ENCODE peak calls at places on chromosomes 12 and 14, in four cellular contexts. U is GM13977; H is HEK293T; J is stimulated activated CD8-positive, alpha-beta memory T cell treated with anti-CD3 and anti-CD28 coated beads, Interleukin-12 subunit alpha, Interleukin-12 subunit beta, amount 100 ng/mL, for 1 hour. C is an unnamed sample.

GRCh38 chr14:78633747-78634146 is 463.6 kb downstream of the NRXN3 start:
- DNase-seq in H (no peak), U (no peak), J (no peak), C (no peak)

GRCh38 chr14:45698462-45699134 is 445.6 kb upstream of the MIS18BP1 start:
- DNase-seq in U (no peak), H (no peak), J (no peak), C (peak)

GRCh38 chr12:84355561-84355960 is 557.0 kb downstream of the SLC6A15 start:
- DNase-seq in H (no peak), U (no peak), J (no peak), C (peak)

GRCh38 chr12:123971770-123972447 is 722 bp downstream of the CCDC92 start:
- DNase-seq in U (no peak), J (no peak), H (peak), C (peak)

GRCh38 chr12:111868676-111869588 is 26.9 kb downstream of the MAPKAPK5 start:
- DNase-seq in H (no peak), J (no peak), U (no peak), C (no peak)

GRCh38 chr14:97380539-97380941 is 583.4 kb downstream of the VRK1 start:
- DNase-seq in U (no peak), J (peak), H (no peak), C (peak)

GRCh38 chr12:110046451-110047187 is 1.7 kb downstream of the C12orf76 start:
- DNase-seq in J (no peak), H (no peak), U (no peak), C (no peak)

GRCh38 chr12:62799766-62800406 is 135.1 kb downstream of the PPM1H start:
- DNase-seq in H (no peak), J (no peak), U (peak), C (peak)

GRCh38 chr12:124738636-124739467 is 124.8 kb downstream of the SCARB1 start:
- DNase-seq in J (no peak), H (no peak), U (no peak), C (peak)

GRCh38 chr12:100794441-100795192 is at the start of gene ANO4:
- DNase-seq in U (no peak), J (no peak), H (peak), C (no peak)

GRCh38 chr12:57666897-57667296 is 27.0 kb upstream of the OS9 start:
- DNase-seq in U (no peak), J (no peak), H (no peak), C (no peak)

GRCh38 chr12:109722753-109723109 is 9.1 kb downstream of the FAM222A start:
- DNase-seq in H (no peak), J (no peak), U (no peak), C (no peak)

GRCh38 chr14:50539051-50539450 is 6.7 kb upstream of the MAP4K5 start:
- DNase-seq in J (no peak), U (no peak), H (no peak), C (no peak)

GRCh38 chr14:77622562-77622961 is 6.1 kb upstream of the SPTLC2 start:
- DNase-seq in H (no peak), J (no peak), U (no peak), C (peak)

GRCh38 chr14:36510078-36510799 is 9.8 kb downstream of the NKX2-1 start:
- DNase-seq in J (no peak), U (peak), H (no peak), C (peak)

GRCh38 chr12:124411953-124412645 is 117.2 kb downstream of the RFLNA start:
- DNase-seq in H (no peak), J (no peak), U (no peak), C (no peak)

GRCh38 chr12:122021193-122021821 is 377 bp upstream of the BCL7A start:
- DNase-seq in H (peak), J (no peak), U (no peak), C (no peak)

GRCh38 chr12:481422-481821 is 21.7 kb downstream of the B4GALNT3 start:
- DNase-seq in H (no peak), U (no peak), J (no peak), C (no peak)

GRCh38 chr14:99479903-99480855 is 480 bp downstream of the SETD3 start:
- DNase-seq in H (peak), U (peak), J (no peak), C (peak)

GRCh38 chr12:87441511-87441910 is 587.7 kb downstream of the C12orf50 start:
- DNase-seq in J (no peak), U (no peak), H (no peak), C (no peak)

GRCh38 chr12:51389302-51389999 is 1.8 kb downstream of the GALNT6 start:
- DNase-seq in U (no peak), J (no peak), H (no peak), C (peak)

GRCh38 chr12:29309320-29309902 is 71.6 kb downstream of the ERGIC2 start:
- DNase-seq in H (no peak), U (no peak), J (no peak), C (peak)

GRCh38 chr12:116916714-116917114 is 6.0 kb downstream of the FBXW8 start:
- DNase-seq in J (no peak), H (no peak), U (peak), C (peak)

GRCh38 chr14:31659278-31659677 is 98.1 kb downstream of the NUBPL start:
- DNase-seq in H (no peak), U (no peak), J (no peak), C (no peak)

GRCh38 chr12:14774944-14775651 is 28.2 kb downstream of the WBP11 start:
- DNase-seq in J (no peak), U (no peak), H (no peak), C (peak)

GRCh38 chr12:65740873-65741600 is 83.2 kb upstream of the HMGA2 start:
- DNase-seq in H (peak), J (peak), U (peak), C (peak)

C was measured in bronchial epithelial cell.